ENCODE peak calls at places on chromosomes 12 and 14, in ten cellular contexts. X is activated T-helper 1 cell treated with Interleukin-2 at 50 U/mL for 16 hours; T is lower lobe of right lung; F is stimulated activated CD4-positive, alpha-beta T cell treated with anti-CD3 and anti-CD28 coated beads, Interleukin-12 subunit alpha, Interleukin-12 subunit beta, amount 100 ng/mL, for 4 hours; V is GM04504; S is fibroblast of pulmonary artery; J is fibroblast of the aortic adventitia; Y is HFF-Myc; R is iris pigment epithelial cell; O is activated CD4-positive, CD25-positive, alpha-beta regulatory T cell treated with anti-CD3 and anti-CD28 coated beads, Interleukin-2, amount 50 U/mL, for 72 hours. I is an unnamed sample.

GRCh38 chr12:7012024-7012607 is 6.2 kb downstream of the LPCAT3 start:
- DNase-seq in X (no peak), T (no peak), F (no peak), V (no peak), S (no peak), J (no peak), Y (no peak), R (no peak), O (no peak), I (no peak)

GRCh38 chr12:2692156-2692555 is 102.6 kb upstream of the FKBP4 start:
- DNase-seq in X (no peak), T (no peak), F (no peak), V (no peak), S (no peak), J (no peak), Y (no peak), R (no peak), O (no peak), I (no peak)

GRCh38 chr12:91003737-91004136 is 1.0 kb downstream of the EPYC start:
- DNase-seq in X (no peak), T (no peak), F (no peak), V (no peak), S (no peak), J (no peak), Y (no peak), R (no peak), O (no peak), I (no peak)

GRCh38 chr12:77795699-77796098 is 35.0 kb upstream of the NAV3 start:
- DNase-seq in X (no peak), T (no peak), F (no peak), V (peak; percentile 17), S (peak; percentile 17), J (peak; percentile 9), Y (peak; percentile 4), R (peak; percentile 75), O (no peak), I (no peak)

GRCh38 chr12:90090929-90091651 is 382.5 kb upstream of the ATP2B1 start:
- DNase-seq in X (no peak), T (no peak), F (no peak), V (peak; percentile 93), S (peak; percentile 83), J (peak; percentile 97), Y (peak; percentile 77), R (peak; percentile 91), O (no peak), I (no peak)

GRCh38 chr14:105867961-105868599 is 341.7 kb downstream of the TMEM121 start:
- DNase-seq in X (no peak), T (no peak), F (no peak), V (no peak), S (no peak), J (no peak), Y (no peak), R (no peak), O (no peak), I (no peak)

GRCh38 chr12:67428431-67428830 is 159.3 kb downstream of the CAND1 start:
- DNase-seq in X (no peak), T (no peak), F (no peak), V (no peak), S (no peak), J (no peak), Y (no peak), R (no peak), O (no peak), I (no peak)

GRCh38 chr14:38536376-38537038 is 280.6 kb upstream of the CLEC14A start:
- DNase-seq in X (no peak), T (no peak), F (no peak), V (no peak), S (peak; percentile 11), J (peak; percentile 1), Y (no peak), R (peak; percentile 15), O (no peak), I (no peak)